ENCODE peak calls at places on chromosomes 5 and 9, in nine cellular contexts. One of them, this sample, is unnamed.

GRCh38 chr5:116361979-116362577 is 212.5 kb downstream of the SEMA6A start:
- DNase-seq in left lobe of liver: no peak
- DNase-seq in AG08395: no peak
- DNase-seq in WERI-Rb-1: no peak
- DNase-seq in GM23248: no peak
- DNase-seq in amygdala: no peak
- DNase-seq in body of pancreas: no peak
- DNase-seq in GM12865: no peak
- DNase-seq in endothelial cell of umbilical vein: no peak
- DNase-seq in this sample: no peak

GRCh38 chr5:131589510-131590348 is 45.3 kb downstream of the RAPGEF6 start:
- DNase-seq in left lobe of liver: no peak
- DNase-seq in AG08395: peak; percentile 65
- DNase-seq in WERI-Rb-1: peak; percentile 40
- DNase-seq in GM23248: peak; percentile 63
- DNase-seq in amygdala: peak; percentile 19
- DNase-seq in body of pancreas: no peak
- DNase-seq in GM12865: peak; percentile 67
- DNase-seq in endothelial cell of umbilical vein: peak; percentile 73
- DNase-seq in this sample: peak; percentile 39

GRCh38 chr9:76521244-76521673 is 62.3 kb downstream of the GCNT1 start:
- DNase-seq in left lobe of liver: no peak
- DNase-seq in AG08395: no peak
- DNase-seq in WERI-Rb-1: no peak
- DNase-seq in GM23248: no peak
- DNase-seq in amygdala: no peak
- DNase-seq in body of pancreas: no peak
- DNase-seq in GM12865: no peak
- DNase-seq in endothelial cell of umbilical vein: no peak
- DNase-seq in this sample: peak; percentile 78

GRCh38 chr9:7777776-7778175 is 21.8 kb downstream of the DMAC1 start:
- DNase-seq in left lobe of liver: no peak
- DNase-seq in AG08395: no peak
- DNase-seq in WERI-Rb-1: no peak
- DNase-seq in GM23248: no peak
- DNase-seq in amygdala: no peak
- DNase-seq in body of pancreas: no peak
- DNase-seq in GM12865: no peak
- DNase-seq in endothelial cell of umbilical vein: no peak
- DNase-seq in this sample: no peak

GRCh38 chr5:141617682-141618029 is 1.1 kb downstream of the DIAPH1 start:
- DNase-seq in left lobe of liver: no peak
- DNase-seq in AG08395: no peak
- DNase-seq in WERI-Rb-1: no peak
- DNase-seq in GM23248: peak; percentile 56
- DNase-seq in amygdala: no peak
- DNase-seq in body of pancreas: no peak
- DNase-seq in GM12865: no peak
- DNase-seq in endothelial cell of umbilical vein: no peak
- DNase-seq in this sample: no peak

GRCh38 chr9:136791466-136792276 is 527 bp downstream of the TMEM141 start:
- DNase-seq in left lobe of liver: peak; percentile 81
- DNase-seq in AG08395: no peak
- DNase-seq in WERI-Rb-1: peak; percentile 75
- DNase-seq in GM23248: peak; percentile 43
- DNase-seq in amygdala: no peak
- DNase-seq in body of pancreas: peak; percentile 84
- DNase-seq in GM12865: peak; percentile 71
- DNase-seq in endothelial cell of umbilical vein: peak; percentile 26
- DNase-seq in this sample: peak; percentile 35

GRCh38 chr9:10059044-10059443 is 553.8 kb downstream of the PTPRD start:
- DNase-seq in left lobe of liver: no peak
- DNase-seq in AG08395: no peak
- DNase-seq in WERI-Rb-1: peak; percentile 10
- DNase-seq in GM23248: peak; percentile 32
- DNase-seq in amygdala: no peak
- DNase-seq in body of pancreas: no peak
- DNase-seq in GM12865: no peak
- DNase-seq in endothelial cell of umbilical vein: no peak
- DNase-seq in this sample: no peak

GRCh38 chr9:71308454-71308853 is 187.0 kb upstream of the TRPM3 start:
- DNase-seq in left lobe of liver: no peak
- DNase-seq in AG08395: no peak
- DNase-seq in WERI-Rb-1: no peak
- DNase-seq in GM23248: no peak
- DNase-seq in amygdala: no peak
- DNase-seq in body of pancreas: no peak
- DNase-seq in GM12865: peak; percentile 36
- DNase-seq in endothelial cell of umbilical vein: no peak
- DNase-seq in this sample: no peak

GRCh38 chr9:131407717-131408195 is 13.9 kb downstream of the PRRC2B start:
- DNase-seq in left lobe of liver: no peak
- DNase-seq in AG08395: peak; percentile 47
- DNase-seq in WERI-Rb-1: peak; percentile 69
- DNase-seq in GM23248: peak; percentile 67
- DNase-seq in amygdala: no peak
- DNase-seq in body of pancreas: peak; percentile 49
- DNase-seq in GM12865: no peak
- DNase-seq in endothelial cell of umbilical vein: peak; percentile 63
- DNase-seq in this sample: peak; percentile 68

GRCh38 chr9:72592501-72593403 is 71.3 kb downstream of the TMC1 start:
- DNase-seq in left lobe of liver: no peak
- DNase-seq in AG08395: peak; percentile 61
- DNase-seq in WERI-Rb-1: peak; percentile 35
- DNase-seq in GM23248: peak; percentile 74
- DNase-seq in amygdala: peak; percentile 1
- DNase-seq in body of pancreas: peak; percentile 44
- DNase-seq in GM12865: peak; percentile 65
- DNase-seq in endothelial cell of umbilical vein: peak; percentile 79
- DNase-seq in this sample: peak; percentile 91

GRCh38 chr9:36074870-36075532 is 38.3 kb downstream of the RECK start:
- DNase-seq in left lobe of liver: peak; percentile 69
- DNase-seq in AG08395: peak; percentile 59
- DNase-seq in WERI-Rb-1: peak; percentile 65
- DNase-seq in GM23248: peak; percentile 75
- DNase-seq in amygdala: peak; percentile 81
- DNase-seq in body of pancreas: peak; percentile 72
- DNase-seq in GM12865: peak; percentile 3
- DNase-seq in endothelial cell of umbilical vein: peak; percentile 71
- DNase-seq in this sample: no peak

GRCh38 chr5:9233712-9234111 is 312.2 kb downstream of the SEMA5A start:
- DNase-seq in left lobe of liver: no peak
- DNase-seq in AG08395: peak; percentile 37
- DNase-seq in WERI-Rb-1: no peak
- DNase-seq in GM23248: no peak
- DNase-seq in amygdala: no peak
- DNase-seq in body of pancreas: no peak
- DNase-seq in GM12865: no peak
- DNase-seq in endothelial cell of umbilical vein: no peak
- DNase-seq in this sample: no peak

GRCh38 chr5:157502143-157502647 is 42.2 kb downstream of the NIPAL4 start:
- DNase-seq in left lobe of liver: no peak
- DNase-seq in AG08395: no peak
- DNase-seq in WERI-Rb-1: no peak
- DNase-seq in GM23248: no peak
- DNase-seq in amygdala: no peak
- DNase-seq in body of pancreas: no peak
- DNase-seq in GM12865: peak; percentile 92
- DNase-seq in endothelial cell of umbilical vein: no peak
- DNase-seq in this sample: no peak

GRCh38 chr5:79133657-79134451 is 22.2 kb downstream of the BHMT start:
- DNase-seq in left lobe of liver: no peak
- DNase-seq in AG08395: peak; percentile 74
- DNase-seq in WERI-Rb-1: peak; percentile 81
- DNase-seq in GM23248: peak; percentile 90
- DNase-seq in amygdala: peak; percentile 27
- DNase-seq in body of pancreas: peak; percentile 72
- DNase-seq in GM12865: peak; percentile 83
- DNase-seq in endothelial cell of umbilical vein: peak; percentile 88
- DNase-seq in this sample: peak; percentile 71

GRCh38 chr9:74887041-74887980 is at the start of gene TRPM6:
- DNase-seq in left lobe of liver: peak; percentile 74
- DNase-seq in AG08395: peak; percentile 57
- DNase-seq in WERI-Rb-1: peak; percentile 88
- DNase-seq in GM23248: peak; percentile 79
- DNase-seq in amygdala: peak; percentile 15
- DNase-seq in body of pancreas: peak; percentile 77
- DNase-seq in GM12865: no peak
- DNase-seq in endothelial cell of umbilical vein: peak; percentile 48
- DNase-seq in this sample: peak; percentile 28

This sample was measured in NCI-H2029 treated with DMSO at 0.1 percent for 48 hours.